ENCODE peak calls at places on chromosomes 5 and 9, in ten cellular contexts. S is GM18507; L is fibroblast of lung; O is uterus; W is NB4; Q is activated CD8-positive, alpha-beta T cell treated with anti-CD3 and anti-CD28 coated beads, Interleukin-2, amount 10 ng/mL, durations not matched to agents 7 days and 5 days; X is AG09309; F is stimulated activated CD4-positive, alpha-beta T cell treated with anti-CD3 and anti-CD28 coated beads, TNF-alpha, amount 100 ng/mL, for 4 hours; M is caudate nucleus; A is GM23338. Y is an unnamed sample.
A peak's percentile ranks its signal among the peaks of the same experiment; 100 is the strongest.

GRCh38 chr5:58403822-58404433 is 56.0 kb downstream of the PLK2 start:
- DNase-seq in S (no peak), L (no peak), O (no peak), W (no peak), Q (no peak), X (no peak), F (no peak), M (no peak), A (no peak), Y (no peak)

GRCh38 chr5:154626876-154627552 is 128.2 kb upstream of the LARP1 start:
- DNase-seq in S (no peak), L (no peak), O (no peak), W (no peak), Q (no peak), X (no peak), F (no peak), M (no peak), A (no peak), Y (no peak)

GRCh38 chr5:89388872-89389271 is 505.9 kb upstream of the MEF2C start:
- DNase-seq in S (no peak), L (no peak), O (no peak), W (no peak), Q (no peak), X (no peak), F (no peak), M (no peak), A (no peak), Y (no peak)

GRCh38 chr5:178677429-178677828 is 50.6 kb upstream of the CLK4 start:
- DNase-seq in S (no peak), L (no peak), O (no peak), W (peak; percentile 42), Q (no peak), X (no peak), F (no peak), M (no peak), A (no peak), Y (no peak)

GRCh38 chr9:99269429-99269828 is 47.3 kb downstream of the SEC61B start:
- DNase-seq in S (no peak), L (peak; percentile 87), O (no peak), W (no peak), Q (no peak), X (peak; percentile 90), F (no peak), M (no peak), A (no peak), Y (no peak)

GRCh38 chr9:113649054-113649453 is 185.5 kb downstream of the RGS3 start:
- DNase-seq in S (no peak), L (peak; percentile 33), O (no peak), W (no peak), Q (no peak), X (no peak), F (no peak), M (peak; percentile 94), A (no peak), Y (peak; percentile 56)

GRCh38 chr5:133925866-133926488 is 42.4 kb downstream of the C5orf15 start:
- DNase-seq in S (no peak), L (peak; percentile 67), O (no peak), W (peak; percentile 14), Q (no peak), X (no peak), F (no peak), M (no peak), A (no peak), Y (no peak)

GRCh38 chr5:113435571-113435970 is 782 bp upstream of the TSSK1B start:
- DNase-seq in S (no peak), L (no peak), O (no peak), W (no peak), Q (no peak), X (no peak), F (no peak), M (no peak), A (no peak), Y (no peak)

GRCh38 chr5:164563370-164563769 is 1058.0 kb downstream of the MAT2B start:
- DNase-seq in S (no peak), L (no peak), O (no peak), W (no peak), Q (no peak), X (no peak), F (no peak), M (no peak), A (no peak), Y (peak; percentile 5)

GRCh38 chr5:65801332-65801731 is 79.3 kb downstream of the NLN start:
- DNase-seq in S (no peak), L (peak; percentile 86), O (no peak), W (no peak), Q (no peak), X (peak; percentile 61), F (no peak), M (peak; percentile 20), A (no peak), Y (no peak)

GRCh38 chr5:144582046-144582445 is 411.4 kb downstream of the KCTD16 start:
- DNase-seq in S (no peak), L (no peak), O (no peak), W (no peak), Q (no peak), X (no peak), F (no peak), M (no peak), A (no peak), Y (no peak)

GRCh38 chr5:95087819-95088317 is 197.0 kb downstream of the MCTP1 start:
- DNase-seq in S (no peak), L (peak; percentile 29), O (no peak), W (no peak), Q (no peak), X (no peak), F (no peak), M (no peak), A (no peak), Y (no peak)

GRCh38 chr5:71757590-71758543 is 38.8 kb downstream of the CARTPT start:
- DNase-seq in S (peak; percentile 9), L (peak; percentile 60), O (peak; percentile 35), W (peak; percentile 63), Q (peak; percentile 67), X (peak; percentile 32), F (peak; percentile 11), M (peak; percentile 68), A (peak; percentile 86), Y (peak; percentile 79)

GRCh38 chr5:108141676-108142075 is 240.2 kb downstream of the FBXL17 start:
- DNase-seq in S (no peak), L (peak; percentile 50), O (no peak), W (no peak), Q (no peak), X (no peak), F (no peak), M (peak; percentile 53), A (no peak), Y (no peak)

GRCh38 chr9:129725841-129726251 is 27.0 kb downstream of the PTGES start:
- DNase-seq in S (no peak), L (peak; percentile 12), O (no peak), W (no peak), Q (no peak), X (no peak), F (no peak), M (peak; percentile 30), A (no peak), Y (no peak)

GRCh38 chr9:22911632-22912031 is 465.0 kb downstream of the DMRTA1 start:
- DNase-seq in S (no peak), L (no peak), O (no peak), W (no peak), Q (no peak), X (no peak), F (no peak), M (no peak), A (peak; percentile 17), Y (no peak)

GRCh38 chr5:42306287-42306686 is 117.0 kb upstream of the GHR start:
- DNase-seq in S (no peak), L (no peak), O (no peak), W (no peak), Q (no peak), X (no peak), F (no peak), M (no peak), A (no peak), Y (no peak)

GRCh38 chr9:107530682-107531081 is 41.1 kb upstream of the KLF4 start:
- DNase-seq in S (no peak), L (no peak), O (no peak), W (peak; percentile 73), Q (no peak), X (no peak), F (no peak), M (no peak), A (no peak), Y (no peak)

GRCh38 chr9:32142074-32142473 is 242.4 kb upstream of the ACO1 start:
- DNase-seq in S (no peak), L (no peak), O (no peak), W (no peak), Q (no peak), X (no peak), F (no peak), M (no peak), A (no peak), Y (no peak)

GRCh38 chr5:32928761-32929160 is 217.6 kb downstream of the NPR3 start:
- DNase-seq in S (no peak), L (peak; percentile 40), O (no peak), W (no peak), Q (no peak), X (no peak), F (no peak), M (no peak), A (no peak), Y (no peak)

GRCh38 chr5:159441441-159441840 is 111.2 kb upstream of the IL12B start:
- DNase-seq in S (no peak), L (no peak), O (no peak), W (peak; percentile 57), Q (no peak), X (no peak), F (no peak), M (no peak), A (peak; percentile 68), Y (peak; percentile 49)

GRCh38 chr9:33480094-33480493 is 6.4 kb upstream of the NOL6 start:
- DNase-seq in S (no peak), L (no peak), O (no peak), W (no peak), Q (no peak), X (no peak), F (no peak), M (no peak), A (no peak), Y (no peak)

Y was measured in D341Med.